ENCODE peak calls at places on chromosome 4, in four cellular contexts. W is HL-60, G is GM12878, Y is K562. P is an unnamed sample.

GRCh38 chr4:175946472-175947116 is 119.0 kb upstream of the WDR17 start:
- DNase-seq in W (no peak), G (no peak), Y (no peak), P (no peak)

GRCh38 chr4:598925-599324 is 22.8 kb upstream of the TMEM271 start:
- DNase-seq in W (no peak), G (no peak), Y (no peak), P (no peak)

GRCh38 chr4:86894465-86894864 is 2.2 kb upstream of the C4orf36 start:
- DNase-seq in W (no peak), G (no peak), Y (no peak), P (no peak)

GRCh38 chr4:87476934-87477333 is 52.2 kb downstream of the SPARCL1 start:
- DNase-seq in W (no peak), G (no peak), Y (no peak), P (no peak)

GRCh38 chr4:10753856-10754384 is 69.4 kb upstream of the CLNK start:
- DNase-seq in W (no peak), G (no peak), Y (no peak), P (no peak)

GRCh38 chr4:73067971-73068394 is 1.5 kb downstream of the COX18 start:
- DNase-seq in W (no peak), G (no peak), Y (no peak), P (no peak)

GRCh38 chr4:167903291-167903721 is 189.0 kb upstream of the ANXA10 start:
- DNase-seq in W (no peak), G (no peak), Y (no peak), P (no peak)

GRCh38 chr4:118287691-118288090 is 65.1 kb downstream of the PRSS12 start:
- DNase-seq in W (no peak), G (no peak), Y (no peak), P (no peak)

GRCh38 chr4:138051157-138051556 is 191.0 kb downstream of the SLC7A11 start:
- DNase-seq in W (no peak), G (no peak), Y (no peak), P (no peak)

GRCh38 chr4:21949073-21949457 is 493 bp upstream of the KCNIP4 start:
- DNase-seq in W (no peak), G (no peak), Y (no peak), P (no peak)

GRCh38 chr4:150176559-150176958 is 98.3 kb downstream of the DCLK2 start:
- DNase-seq in W (no peak), G (no peak), Y (no peak), P (no peak)

GRCh38 chr4:67746797-67747495 is 7.2 kb downstream of the GNRHR start:
- DNase-seq in W (no peak), G (peak; percentile 13), Y (peak; percentile 32), P (no peak)

GRCh38 chr4:149796381-149796780 is 19.3 kb downstream of the IQCM start:
- DNase-seq in W (no peak), G (no peak), Y (no peak), P (no peak)

GRCh38 chr4:182179105-182179504 is 64.1 kb upstream of the TENM3 start:
- DNase-seq in W (no peak), G (no peak), Y (no peak), P (no peak)

GRCh38 chr4:67035986-67036385 is 509.3 kb downstream of the CENPC start:
- DNase-seq in W (no peak), G (no peak), Y (no peak), P (no peak)

GRCh38 chr4:25440478-25441030 is 63.5 kb downstream of the ANAPC4 start:
- DNase-seq in W (no peak), G (no peak), Y (no peak), P (no peak)

GRCh38 chr4:2436301-2436700 is 17.5 kb downstream of the CFAP99 start:
- DNase-seq in W (peak; percentile 30), G (no peak), Y (no peak), P (no peak)

GRCh38 chr4:5033266-5033945 is 14.1 kb upstream of the CYTL1 start:
- DNase-seq in W (peak; percentile 4), G (no peak), Y (no peak), P (no peak)

GRCh38 chr4:121252224-121252806 is 88.2 kb upstream of the TNIP3 start:
- DNase-seq in W (peak; percentile 50), G (no peak), Y (peak; percentile 68), P (peak; percentile 13)

GRCh38 chr4:38782452-38783108 is at the start of gene TLR10:
- DNase-seq in W (peak; percentile 62), G (peak; percentile 82), Y (peak; percentile 40), P (no peak)

GRCh38 chr4:4843651-4844291 is 15.7 kb upstream of the MSX1 start:
- DNase-seq in W (no peak), G (no peak), Y (no peak), P (no peak)

GRCh38 chr4:173057906-173058305 is 110.7 kb upstream of the GALNT7 start:
- DNase-seq in W (no peak), G (no peak), Y (no peak), P (no peak)

GRCh38 chr4:41686893-41687292 is 61.6 kb downstream of the PHOX2B start:
- DNase-seq in W (no peak), G (no peak), Y (no peak), P (no peak)

GRCh38 chr4:71231073-71231752 is 107.6 kb upstream of the SLC4A4 start:
- DNase-seq in W (no peak), G (no peak), Y (no peak), P (no peak)

GRCh38 chr4:173125216-173125812 is 43.3 kb upstream of the GALNT7 start:
- DNase-seq in W (no peak), G (no peak), Y (no peak), P (no peak)

GRCh38 chr4:11602606-11603355 is 174.1 kb upstream of the HS3ST1 start:
- DNase-seq in W (no peak), G (no peak), Y (no peak), P (no peak)

GRCh38 chr4:163816494-163816893 is 322.0 kb downstream of the TMA16 start:
- DNase-seq in W (no peak), G (no peak), Y (no peak), P (no peak)

DNA sequence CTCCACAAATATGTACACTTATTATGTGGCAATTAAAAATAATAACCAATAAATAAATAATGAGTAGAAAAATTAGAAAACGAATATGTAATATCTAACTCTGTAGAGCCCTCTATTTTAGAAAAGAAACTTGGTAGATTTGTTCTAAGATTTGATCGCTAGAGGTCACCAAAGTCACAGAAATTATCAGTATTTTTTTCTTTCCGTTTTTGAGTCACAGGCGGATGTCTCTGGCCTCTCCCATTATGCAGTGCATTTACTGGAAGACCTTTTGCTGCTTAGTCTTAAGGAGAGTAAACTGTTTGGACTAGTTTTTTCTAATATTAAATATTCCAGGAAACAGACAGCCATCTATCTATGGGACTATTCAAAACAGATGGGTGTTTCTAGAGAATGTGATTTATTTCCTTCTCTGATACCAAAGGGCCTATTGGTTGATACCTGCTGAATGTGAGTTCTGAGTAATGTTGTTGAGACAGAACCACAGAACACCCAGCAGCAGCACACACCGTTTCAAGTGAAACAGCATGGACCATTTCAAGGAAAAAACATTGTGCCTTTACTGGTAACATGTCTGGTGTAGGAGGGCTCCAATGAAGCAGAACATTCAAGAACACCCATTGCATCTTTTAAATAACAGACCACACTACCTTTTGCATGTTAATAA is 34.0 kb upstream of the GYPA start:
- DNase-seq in W (peak; percentile 10), G (peak; percentile 16), Y (peak; percentile 18), P (peak; percentile 13)
- TF ChIP-seq SPI1 in W (no peak), G (no peak), Y (no peak), P (no peak)

GRCh38 chr4:110414590-110414989 is 61.4 kb upstream of the ENPEP start:
- DNase-seq in W (no peak), G (no peak), Y (no peak), P (no peak)

GRCh38 chr4:110415451-110415850 is 60.5 kb upstream of the ENPEP start:
- DNase-seq in W (no peak), G (no peak), Y (no peak), P (no peak)

GRCh38 chr4:110412354-110412753 is 63.6 kb upstream of the ENPEP start:
- DNase-seq in W (no peak), G (no peak), Y (no peak), P (no peak)

GRCh38 chr4:110417151-110417550 is 58.8 kb upstream of the ENPEP start:
- DNase-seq in W (no peak), G (no peak), Y (no peak), P (no peak)

DNA sequence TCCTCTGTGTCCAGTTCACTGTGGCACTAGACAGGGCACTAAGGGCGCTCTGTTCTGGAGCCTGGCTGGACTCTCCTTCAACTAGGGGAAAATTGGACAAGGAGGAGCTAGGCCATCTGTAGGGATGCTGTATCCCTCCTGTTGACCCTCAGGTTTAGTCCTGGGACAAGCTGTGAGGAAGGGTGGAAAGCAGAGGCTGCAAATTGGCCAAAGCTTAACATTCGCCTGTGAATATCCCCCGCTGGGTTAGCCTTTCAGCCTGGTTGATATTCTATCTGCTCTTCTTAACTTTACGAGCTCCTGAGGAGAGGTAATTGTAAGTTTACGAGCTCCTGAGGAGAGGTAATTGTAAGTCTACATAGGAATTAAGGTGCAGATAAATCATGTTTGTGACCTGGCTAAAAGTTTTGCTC is 64.3 kb upstream of the ENPEP start:
- DNase-seq in W (no peak), G (no peak), Y (no peak), P (no peak)
- TF ChIP-seq POLR2AphosphoS5 in W (no peak), G (no peak), Y (no peak), P (no peak)

GRCh38 chr4:90317785-90318184 is 190.6 kb downstream of the CCSER1 start:
- DNase-seq in W (no peak), G (no peak), Y (no peak), P (no peak)

GRCh38 chr4:90318208-90318607 is 191.0 kb downstream of the CCSER1 start:
- DNase-seq in W (no peak), G (no peak), Y (no peak), P (no peak)
- TF ChIP-seq SPI1 in W (no peak), G (no peak), Y (no peak), P (no peak)

GRCh38 chr4:40437741-40438383 is 102.7 kb downstream of the CHRNA9 start:
- DNase-seq in W (no peak), G (no peak), Y (no peak), P (no peak)
- TF ChIP-seq POLR2AphosphoS5 in W (no peak), G (no peak), Y (no peak), P (no peak)

P was measured in GM12891.